ENCODE peak calls at places on chromosomes 4 and X, in five cellular contexts. B is coronary artery; V is left ventricle myocardium inferior; K is SK-N-SH; J is CD4-positive, CD25-positive, alpha-beta regulatory T cell. X is an unnamed sample.

GRCh38 chrX:78517124-78517523 is 142.0 kb downstream of the RTL3 start:
- DNase-seq in J (peak), B (no peak), K (no peak), V (no peak), X (no peak)

GRCh38 chrX:15277594-15277993 is 7.7 kb upstream of the ASB9 start:
- DNase-seq in K (no peak), V (no peak), B (no peak), J (no peak), X (no peak)

GRCh38 chrX:118720058-118720707 is 7.2 kb upstream of the IL13RA1 start:
- DNase-seq in B (no peak), K (no peak), V (no peak), J (no peak), X (no peak)

GRCh38 chrX:18101087-18101486 is 119.6 kb downstream of the BEND2 start:
- DNase-seq in V (no peak), J (no peak), B (no peak), K (no peak), X (no peak)

GRCh38 chr4:41655177-41655576 is 93.3 kb downstream of the PHOX2B start:
- DNase-seq in K (no peak), V (no peak), B (no peak), J (no peak), X (no peak)

GRCh38 chr4:13933163-13933562 is 305.6 kb upstream of the BOD1L1 start:
- DNase-seq in B (no peak), K (no peak), V (no peak), J (no peak), X (no peak)

GRCh38 chr4:52126946-52127345 is 75.8 kb downstream of the SPATA18 start:
- DNase-seq in B (no peak), V (no peak), J (no peak), K (peak), X (no peak)

GRCh38 chr4:159487284-159487747 is 384.4 kb downstream of the RAPGEF2 start:
- DNase-seq in V (no peak), K (peak), B (no peak), J (peak), X (no peak)

GRCh38 chrX:7091923-7092322 is 55.6 kb upstream of the STS start:
- DNase-seq in K (no peak), J (no peak), B (no peak), V (no peak), X (no peak)

GRCh38 chrX:13933851-13934250 is 95.8 kb downstream of the GEMIN8 start:
- DNase-seq in V (no peak), J (no peak), B (no peak), K (no peak), X (no peak)

GRCh38 chr4:139331185-139331584 is 28.9 kb upstream of the NDUFC1 start:
- DNase-seq in K (no peak), B (no peak), J (no peak), V (no peak), X (no peak)

GRCh38 chr4:649751-650310 is 24.2 kb downstream of the ATP5ME start:
- DNase-seq in V (no peak), J (no peak), B (no peak), K (no peak), X (no peak)

GRCh38 chrX:71541546-71542022 is 8.7 kb downstream of the OGT start:
- DNase-seq in K (no peak), J (no peak), V (no peak), B (no peak), X (no peak)

GRCh38 chrX:140563893-140564292 is 59.0 kb upstream of the SOX3 start:
- DNase-seq in K (no peak), V (no peak), J (no peak), B (no peak), X (no peak)

GRCh38 chr4:188428935-188429334 is 289.7 kb downstream of the TRIML1 start:
- DNase-seq in V (no peak), K (no peak), J (no peak), B (no peak), X (no peak)

GRCh38 chrX:42143866-42144592 is 220.7 kb upstream of the CASK start:
- DNase-seq in B (no peak), J (no peak), K (no peak), V (no peak), X (no peak)

GRCh38 chr4:48490680-48491513 is 845 bp downstream of the ZAR1 start:
- DNase-seq in V (no peak), J (no peak), B (no peak), K (no peak), X (no peak)

GRCh38 chrX:57595381-57595811 is 3.6 kb downstream of the ZXDB start:
- DNase-seq in V (no peak), J (peak), K (no peak), B (no peak), X (peak)